ENCODE peak calls at places on chromosomes 4 and X, in six cellular contexts. G, B, C, Y, F and R are unnamed samples. For H3K4me1, the result is how much of the 10 kb centered on the place peaks cover.

GRCh38 chr4:89212666-89213381 is 94.8 kb downstream of the GPRIN3 start:
- DNase-seq in G (no peak), C (no peak), B (no peak), Y (no peak), F (no peak), R (no peak)

GRCh38 chr4:18106620-18107019 is 85.1 kb upstream of the LCORL start:
- DNase-seq in G (no peak), C (no peak), F (no peak), Y (no peak), B (no peak), R (no peak)

GRCh38 chr4:87117730-87118075 is 102.7 kb downstream of the KLHL8 start:
- DNase-seq in C (no peak), Y (no peak), F (no peak), B (no peak), G (no peak), R (no peak)

GRCh38 chrX:108304210-108304609 is 134.0 kb downstream of the COL4A6 start:
- DNase-seq in C (no peak), B (no peak), G (peak), Y (no peak), F (no peak), R (no peak)

GRCh38 chrX:97060019-97060418 is 176.3 kb downstream of the RPA4 start:
- DNase-seq in C (no peak), G (no peak), Y (no peak), B (no peak), F (no peak), R (no peak)

GRCh38 chrX:149877157-149877556 is 3.8 kb upstream of the MAGEA8 start:
- DNase-seq in F (no peak), Y (no peak), B (no peak), G (no peak), C (no peak), R (no peak)

GRCh38 chrX:101452051-101452450 is 33.2 kb upstream of the ARMCX4 start:
- DNase-seq in G (no peak), C (no peak), Y (no peak), B (no peak), F (no peak), R (no peak)

GRCh38 chr4:54937501-54937900 is 187.9 kb downstream of the KDR start:
- DNase-seq in B (no peak), C (no peak), F (no peak), G (no peak), Y (no peak), R (no peak)

GRCh38 chrX:130878350-130879341 is 24.4 kb downstream of the ENOX2 start:
- DNase-seq in Y (no peak), C (no peak), G (no peak), B (peak), F (no peak), R (no peak)

GRCh38 chr4:4765811-4766210 is 93.7 kb upstream of the MSX1 start:
- DNase-seq in Y (no peak), G (no peak), C (no peak), B (no peak), F (no peak), R (no peak)

GRCh38 chr4:36420111-36420679 is 138.8 kb downstream of the DTHD1 start:
- DNase-seq in F (no peak), C (no peak), Y (no peak), G (no peak), B (no peak), R (no peak)

GRCh38 chr4:6161921-6162464 is 38.4 kb downstream of the JAKMIP1 start:
- DNase-seq in Y (no peak), B (no peak), G (no peak), C (no peak), F (no peak), R (no peak)

GRCh38 chrX:21905209-21905735 is 35.2 kb upstream of the SMS start:
- DNase-seq in Y (no peak), G (no peak), B (no peak), C (no peak), F (no peak), R (no peak)

GRCh38 chr4:26885912-26886274 is 25.3 kb downstream of the STIM2 start:
- DNase-seq in G (peak), Y (no peak), C (no peak), F (no peak), B (no peak), R (no peak)

GRCh38 chr4:111537861-111538260 is 607.4 kb upstream of the FAM241A start:
- DNase-seq in Y (no peak), B (no peak), F (no peak), C (no peak), G (no peak), R (no peak)

GRCh38 chr4:111748157-111748556 is 397.1 kb upstream of the FAM241A start:
- DNase-seq in G (no peak), C (no peak), B (no peak), F (no peak), Y (no peak), R (no peak)

GRCh38 chr4:151576627-151577026 is 167.7 kb downstream of the FHIP1A start:
- DNase-seq in C (no peak), Y (no peak), G (no peak), F (no peak), B (no peak), R (no peak)

GRCh38 chrX:114611018-114611619 is 27.2 kb downstream of the HTR2C start:
- DNase-seq in F (no peak), C (no peak), Y (no peak), B (peak), G (peak), R (no peak)

GRCh38 chrX:136496359-136496767 is 1.0 kb upstream of the HTATSF1 start:
- DNase-seq in F (no peak), Y (no peak), B (no peak), G (peak), C (no peak), R (no peak)

GRCh38 chrX:38552721-38553120 is 8.6 kb upstream of the TSPAN7 start:
- DNase-seq in G (no peak), B (no peak), F (no peak), C (no peak), Y (no peak), R (no peak)

GRCh38 chr4:144611850-144612249 is 34.1 kb upstream of the HHIP start:
- DNase-seq in Y (no peak), G (peak), F (no peak), C (no peak), B (no peak), R (no peak)

GRCh38 chr4:150784939-150785338 is 203.0 kb downstream of the MAB21L2 start:
- DNase-seq in C (no peak), Y (no peak), B (no peak), G (no peak), F (no peak), R (no peak)

GRCh38 chr4:70754470-70754869 is 32.7 kb downstream of the RUFY3 start:
- DNase-seq in G (peak), Y (no peak), B (no peak), F (no peak), C (no peak), R (no peak)

GRCh38 chr4:144208074-144208473 is 67.6 kb upstream of the GYPA start:
- DNase-seq in B (no peak), C (no peak), F (no peak), Y (no peak), G (no peak), R (no peak)

GRCh38 chr4:123342498-123342897 is 54.1 kb upstream of the SPRY1 start:
- DNase-seq in Y (no peak), C (no peak), B (no peak), F (no peak), G (no peak), R (no peak)
- H3K4me1 ChIP-seq in Y (under half), C (under half), B (under half), F (under half), G (under half), R (half or more)

GRCh38 chr4:39045791-39046221 is 13.6 kb upstream of the TMEM156 start:
- DNase-seq in F (no peak), C (no peak), Y (no peak), G (peak), B (no peak), R (no peak)

GRCh38 chr4:39044364-39044946 is 12.2 kb upstream of the TMEM156 start:
- DNase-seq in F (peak), C (peak), Y (peak), B (peak), G (peak), R (peak)

GRCh38 chr4:39047691-39048090 is 14.3 kb upstream of the KLHL5 start:
- DNase-seq in B (no peak), Y (no peak), C (no peak), G (no peak), F (no peak), R (no peak)

GRCh38 chr4:39044947-39045734 is 12.9 kb upstream of the TMEM156 start:
- DNase-seq in B (no peak), G (peak), C (peak), Y (no peak), F (peak), R (peak)

GRCh38 chr4:39046243-39046642 is 14.0 kb upstream of the TMEM156 start:
- DNase-seq in B (no peak), C (no peak), F (peak), G (no peak), Y (no peak), R (no peak)
- H3K4me1 ChIP-seq in B (under half), C (under half), F (half or more), G (half or more), Y (under half), R (half or more)

DNA sequence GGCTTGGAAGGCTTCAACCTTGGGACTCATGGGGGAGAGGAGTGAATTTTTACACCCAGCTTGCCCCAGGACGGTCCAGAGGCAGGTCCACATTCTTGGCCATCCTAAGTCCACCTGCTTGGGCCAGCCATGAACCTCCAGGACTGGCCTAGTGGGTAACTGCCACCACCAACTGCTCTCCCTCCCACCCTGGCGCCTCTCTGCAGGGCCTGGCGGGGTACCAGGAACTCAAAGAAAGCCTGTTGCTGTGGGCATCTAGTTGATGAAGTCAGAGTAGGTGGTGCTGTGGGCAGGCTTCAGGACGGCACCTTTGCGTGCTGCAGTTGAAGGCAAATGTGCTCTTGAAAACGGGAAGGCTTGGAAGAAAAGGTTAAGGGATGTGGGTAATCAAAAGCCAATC is 12.0 kb downstream of the BCOR start:
- DNase-seq in G (no peak), B (no peak), C (no peak), F (no peak), Y (no peak), R (no peak)
- H3K4me1 ChIP-seq in G (half or more), B (under half), C (under half), F (half or more), Y (half or more), R (half or more)

DNA sequence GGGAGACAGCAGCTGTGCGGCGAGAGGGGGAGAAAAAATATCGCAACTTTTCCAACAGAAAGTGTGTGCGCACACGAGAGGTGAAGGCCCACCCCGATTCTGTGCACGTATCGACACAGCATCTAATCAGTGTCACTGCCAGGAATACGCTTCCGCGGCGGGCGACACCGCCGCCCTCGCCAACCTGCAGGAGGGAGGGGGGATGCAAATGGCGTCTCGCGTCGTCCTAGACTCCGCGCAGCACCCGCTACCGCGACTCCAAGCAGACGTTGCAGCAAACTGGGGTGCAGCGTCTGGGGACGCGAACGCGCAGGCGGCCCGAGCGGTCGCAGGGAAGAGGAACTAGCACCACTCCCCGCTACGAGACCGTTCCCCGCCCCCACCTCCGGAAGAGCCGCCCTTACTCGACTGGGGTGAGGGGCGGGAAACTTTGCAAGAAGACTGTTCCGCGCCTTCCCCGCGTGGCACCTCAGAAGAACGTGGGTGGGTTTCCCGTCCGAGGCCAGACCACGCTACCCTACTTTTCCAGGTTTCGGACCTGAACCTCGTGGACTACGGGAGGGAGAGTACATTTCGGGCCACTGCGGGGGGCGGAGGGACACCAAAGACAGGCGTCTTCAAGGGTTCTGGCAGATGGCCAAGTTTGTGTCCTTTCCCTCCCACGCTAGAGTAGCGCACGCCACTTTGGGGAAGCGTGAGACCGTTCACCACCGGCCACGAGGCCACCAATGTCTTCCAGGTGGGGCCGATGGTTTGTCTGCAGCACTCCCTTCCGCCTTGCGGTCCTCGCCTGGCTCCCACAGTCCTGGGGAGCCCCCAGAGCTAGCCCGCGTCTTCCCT is 77.9 kb upstream of the BCOR start:
- DNase-seq in B (peak), F (peak), G (peak), Y (peak), C (peak), R (peak)
- H3K4me1 ChIP-seq in B (under half), F (half or more), G (half or more), Y (under half), C (under half), R (under half)

DNA sequence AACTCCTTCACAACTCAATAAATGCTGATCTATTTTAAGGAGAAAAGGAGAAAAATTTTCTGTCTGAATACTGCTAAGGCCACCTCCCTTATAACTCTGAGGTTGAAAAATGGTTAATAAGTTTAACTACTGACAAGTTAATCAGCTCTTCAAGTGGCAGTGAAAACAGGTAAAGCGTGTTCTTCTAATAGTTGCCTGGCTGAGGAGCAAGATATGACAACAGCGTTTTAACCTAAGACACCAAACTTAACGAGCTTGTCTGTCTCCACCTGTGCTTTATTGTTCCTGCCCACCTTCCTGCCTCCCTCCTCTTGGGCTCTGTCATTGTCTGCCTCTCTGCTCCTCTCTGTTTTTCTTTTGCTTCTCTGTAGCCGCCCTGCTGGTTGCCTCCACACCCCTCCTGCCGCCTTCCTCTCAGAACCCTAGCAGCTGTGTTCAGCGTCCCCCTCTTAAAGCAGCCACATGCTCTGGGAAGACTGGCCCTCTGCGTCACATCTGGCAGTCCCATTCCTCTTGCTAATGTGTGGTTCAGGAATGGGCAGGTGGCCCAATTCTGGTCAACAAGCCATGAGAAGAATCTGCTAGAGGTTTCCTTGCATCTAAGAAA is 4.3 kb upstream of the TSPAN5 start:
- DNase-seq in B (no peak), F (peak), G (no peak), Y (no peak), C (no peak), R (no peak)
- H3K4me1 ChIP-seq in B (under half), F (under half), G (under half), Y (under half), C (under half), R (under half)

DNA sequence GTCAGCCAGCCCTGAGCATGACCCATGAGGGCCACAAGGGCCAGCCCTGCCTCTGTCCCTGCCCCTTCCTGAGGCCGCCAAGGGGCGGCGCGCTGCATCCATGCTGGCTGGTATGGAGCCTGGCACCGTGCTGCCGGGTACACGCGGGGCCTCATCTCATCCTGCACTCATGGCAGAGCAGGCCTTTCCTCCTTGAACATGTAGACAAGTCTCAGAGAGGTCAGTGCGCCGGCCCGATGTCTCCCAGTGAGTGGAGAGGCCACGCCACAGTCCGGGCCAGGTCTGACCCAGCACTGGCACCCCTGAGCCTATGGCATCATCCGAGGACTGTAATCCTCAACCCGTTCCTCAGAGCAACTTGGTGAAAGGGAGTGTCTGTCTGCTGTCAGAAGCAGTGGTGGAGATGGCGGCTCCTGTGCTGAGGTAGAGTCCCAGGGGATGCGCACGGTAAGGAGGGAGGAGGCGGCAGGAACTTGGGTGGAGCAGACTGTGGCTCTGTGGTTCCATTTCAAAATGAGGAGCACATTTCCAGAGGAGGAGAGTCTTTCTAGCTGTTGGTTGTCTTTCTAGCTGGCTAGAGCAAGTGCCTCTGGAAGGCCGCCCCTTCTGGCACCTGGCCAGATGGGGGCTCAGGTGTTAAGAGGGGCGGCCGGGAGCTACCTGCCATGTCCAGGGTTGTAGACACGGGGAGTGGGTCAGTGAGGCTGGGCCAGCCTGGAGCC is 32.8 kb downstream of the TRMT44 start:
- DNase-seq in B (no peak), G (no peak), C (no peak), Y (no peak), F (no peak), R (no peak)
- H3K4me1 ChIP-seq in B (under half), G (under half), C (under half), Y (under half), F (under half), R (under half)

GRCh38 chr4:41144812-41145211 is 69.5 kb downstream of the APBB2 start:
- DNase-seq in G (no peak), C (no peak), B (no peak), Y (no peak), F (no peak), R (no peak)
- H3K4me1 ChIP-seq in G (under half), C (under half), B (under half), Y (half or more), F (under half), R (half or more)

GRCh38 chr4:180550106-180550505 is 1693.1 kb upstream of the TENM3 start:
- DNase-seq in G (no peak), B (no peak), F (no peak), Y (no peak), C (no peak), R (no peak)
- H3K4me1 ChIP-seq in G (under half), B (under half), F (under half), Y (under half), C (under half), R (under half)